ENCODE peak calls at places on chromosome 17, in four cellular contexts. One of them, this sample, is unnamed.

GRCh38 chr17:45367216-45367615 is 50.4 kb upstream of the MAP3K14 start:
- DNase-seq in MM.1S: no peak
- DNase-seq in type B pancreatic cell: no peak
- DNase-seq in cardiac fibroblast: no peak
- DNase-seq in this sample: no peak

GRCh38 chr17:41446806-41447205 is 6.0 kb upstream of the KRT38 start:
- DNase-seq in MM.1S: no peak
- DNase-seq in type B pancreatic cell: no peak
- DNase-seq in cardiac fibroblast: peak
- DNase-seq in this sample: no peak

GRCh38 chr17:27336217-27336616 is 42.3 kb downstream of the WSB1 start:
- DNase-seq in MM.1S: no peak
- DNase-seq in type B pancreatic cell: no peak
- DNase-seq in cardiac fibroblast: no peak
- DNase-seq in this sample: no peak

GRCh38 chr17:29162909-29163341 is 17.3 kb downstream of the MYO18A start:
- DNase-seq in MM.1S: no peak
- DNase-seq in type B pancreatic cell: no peak
- DNase-seq in cardiac fibroblast: peak
- DNase-seq in this sample: no peak

GRCh38 chr17:50986989-50987660 is 121.0 kb upstream of the TOB1 start:
- DNase-seq in MM.1S: no peak
- DNase-seq in type B pancreatic cell: no peak
- DNase-seq in cardiac fibroblast: peak
- DNase-seq in this sample: no peak

GRCh38 chr17:20999044-20999573 is 43.7 kb downstream of the USP22 start:
- DNase-seq in MM.1S: no peak
- DNase-seq in type B pancreatic cell: no peak
- DNase-seq in cardiac fibroblast: peak
- DNase-seq in this sample: peak

GRCh38 chr17:72373910-72374741 is 253.3 kb downstream of the SOX9 start:
- DNase-seq in MM.1S: no peak
- DNase-seq in type B pancreatic cell: no peak
- DNase-seq in cardiac fibroblast: peak
- DNase-seq in this sample: no peak

GRCh38 chr17:1720856-1721386 is 3.6 kb upstream of the WDR81 start:
- DNase-seq in MM.1S: peak
- DNase-seq in type B pancreatic cell: no peak
- DNase-seq in cardiac fibroblast: peak
- DNase-seq in this sample: peak

GRCh38 chr17:16314189-16314588 is 39.1 kb downstream of the CENPV start:
- DNase-seq in MM.1S: no peak
- DNase-seq in type B pancreatic cell: no peak
- DNase-seq in cardiac fibroblast: no peak
- DNase-seq in this sample: no peak

GRCh38 chr17:77616243-77616731 is 342.2 kb upstream of the TNRC6C start:
- DNase-seq in MM.1S: no peak
- DNase-seq in type B pancreatic cell: no peak
- DNase-seq in cardiac fibroblast: no peak
- DNase-seq in this sample: no peak

GRCh38 chr17:40251576-40251975 is 32.5 kb downstream of the WIPF2 start:
- DNase-seq in MM.1S: no peak
- DNase-seq in type B pancreatic cell: no peak
- DNase-seq in cardiac fibroblast: peak
- DNase-seq in this sample: no peak

GRCh38 chr17:16568541-16569357 is at the start of gene ZNF287:
- DNase-seq in MM.1S: no peak
- DNase-seq in type B pancreatic cell: peak
- DNase-seq in cardiac fibroblast: peak
- DNase-seq in this sample: peak

DNA sequence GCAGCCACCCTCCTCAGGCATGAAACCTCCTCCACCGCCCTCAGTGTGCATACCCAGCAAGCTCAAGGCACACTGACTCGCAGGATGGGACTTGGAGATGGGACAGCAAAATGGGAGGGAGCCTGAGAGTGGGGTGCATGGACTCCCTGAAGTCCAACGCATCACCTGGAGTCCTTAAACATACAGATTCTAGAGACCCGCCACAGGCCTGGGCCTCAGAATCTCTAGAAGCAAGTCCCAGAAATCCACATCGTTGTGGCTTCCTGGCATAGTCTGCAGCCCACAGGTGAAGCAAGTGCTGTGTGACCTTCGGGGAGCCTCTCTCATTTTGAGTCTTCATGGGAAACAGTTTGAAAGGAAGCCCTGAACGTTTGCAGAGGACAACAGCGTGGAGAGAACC is 3.5 kb upstream of the TBX21 start:
- DNase-seq in MM.1S: no peak
- DNase-seq in type B pancreatic cell: no peak
- DNase-seq in cardiac fibroblast: no peak
- DNase-seq in this sample: no peak
- TF ChIP-seq CTCF in MM.1S: no peak
- TF ChIP-seq CTCF in type B pancreatic cell: no peak
- TF ChIP-seq CTCF in cardiac fibroblast: no peak
- TF ChIP-seq CTCF in this sample: no peak

GRCh38 chr17:57441270-57441600 is 184.9 kb downstream of the MSI2 start:
- DNase-seq in MM.1S: no peak
- DNase-seq in type B pancreatic cell: no peak
- DNase-seq in cardiac fibroblast: no peak
- DNase-seq in this sample: no peak

GRCh38 chr17:57438031-57438731 is 181.9 kb downstream of the MSI2 start:
- DNase-seq in MM.1S: no peak
- DNase-seq in type B pancreatic cell: no peak
- DNase-seq in cardiac fibroblast: no peak
- DNase-seq in this sample: no peak

GRCh38 chr17:57442914-57443571 is 186.7 kb downstream of the MSI2 start:
- DNase-seq in MM.1S: no peak
- DNase-seq in type B pancreatic cell: no peak
- DNase-seq in cardiac fibroblast: peak
- DNase-seq in this sample: no peak

GRCh38 chr17:57442401-57442823 is 186.1 kb downstream of the MSI2 start:
- DNase-seq in MM.1S: no peak
- DNase-seq in type B pancreatic cell: no peak
- DNase-seq in cardiac fibroblast: peak
- DNase-seq in this sample: no peak

DNA sequence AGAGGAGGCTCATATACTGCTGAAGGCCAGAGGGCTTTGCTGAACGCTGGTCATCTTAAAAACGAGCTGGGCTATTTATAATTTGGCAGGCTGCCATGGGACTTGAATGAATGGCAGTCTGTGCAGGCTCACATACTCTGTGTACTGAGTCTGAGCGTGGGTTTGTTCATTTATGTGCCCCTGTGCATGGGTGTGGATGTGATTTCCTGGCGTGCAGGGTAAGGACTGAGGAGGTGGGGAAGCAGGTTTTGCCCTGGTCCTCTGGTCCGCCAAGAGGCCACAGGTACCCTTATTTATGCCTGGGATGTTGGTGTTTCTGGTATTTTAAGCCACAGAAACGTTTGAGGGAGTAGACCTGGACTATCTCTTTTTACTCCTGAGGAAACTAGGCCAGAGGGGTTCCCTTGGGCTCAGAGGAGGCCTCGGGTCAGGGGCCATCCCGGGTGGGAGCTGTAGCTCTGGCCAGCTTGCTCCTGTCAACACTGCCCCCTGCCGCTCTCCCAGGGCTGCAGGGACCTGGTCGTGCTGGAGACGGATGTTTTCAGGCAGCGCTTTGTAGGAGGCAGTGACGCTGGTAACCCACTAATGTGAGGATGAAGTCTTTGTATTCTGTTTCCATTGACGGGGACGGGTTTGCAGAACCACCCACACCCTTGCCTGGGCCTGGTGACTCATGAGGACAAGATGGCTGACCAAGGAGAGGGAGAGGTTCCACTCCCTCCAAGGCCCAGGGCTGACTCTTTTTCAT is 184.4 kb downstream of the MSI2 start:
- DNase-seq in MM.1S: no peak
- DNase-seq in type B pancreatic cell: no peak
- DNase-seq in cardiac fibroblast: peak
- DNase-seq in this sample: peak
- TF ChIP-seq CTCF in MM.1S: no peak
- TF ChIP-seq CTCF in type B pancreatic cell: peak
- TF ChIP-seq CTCF in cardiac fibroblast: peak
- TF ChIP-seq CTCF in this sample: peak

DNA sequence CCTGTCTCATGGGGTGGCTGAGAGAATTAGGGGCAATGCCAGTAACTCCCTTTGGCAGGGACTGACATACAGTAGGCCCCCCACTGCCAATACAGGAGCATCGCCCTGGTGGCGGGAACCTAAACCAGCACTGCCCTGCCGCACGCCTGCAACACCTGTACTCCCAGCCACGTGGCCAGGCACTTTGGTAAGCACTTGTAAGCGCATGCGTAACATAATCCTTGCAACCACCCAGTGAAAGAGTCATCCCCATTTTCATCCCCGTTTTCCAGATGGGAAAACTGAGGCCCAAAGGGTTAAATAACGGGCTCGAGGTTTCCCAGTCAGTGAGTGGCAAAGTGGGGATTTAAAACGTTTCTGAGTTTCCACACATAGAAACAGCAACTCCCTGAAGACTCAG is 17.5 kb downstream of the SCN4A start:
- DNase-seq in MM.1S: no peak
- DNase-seq in type B pancreatic cell: no peak
- DNase-seq in cardiac fibroblast: no peak
- DNase-seq in this sample: no peak
- TF ChIP-seq CTCF in MM.1S: no peak
- TF ChIP-seq CTCF in type B pancreatic cell: no peak
- TF ChIP-seq CTCF in cardiac fibroblast: no peak
- TF ChIP-seq CTCF in this sample: no peak

DNA sequence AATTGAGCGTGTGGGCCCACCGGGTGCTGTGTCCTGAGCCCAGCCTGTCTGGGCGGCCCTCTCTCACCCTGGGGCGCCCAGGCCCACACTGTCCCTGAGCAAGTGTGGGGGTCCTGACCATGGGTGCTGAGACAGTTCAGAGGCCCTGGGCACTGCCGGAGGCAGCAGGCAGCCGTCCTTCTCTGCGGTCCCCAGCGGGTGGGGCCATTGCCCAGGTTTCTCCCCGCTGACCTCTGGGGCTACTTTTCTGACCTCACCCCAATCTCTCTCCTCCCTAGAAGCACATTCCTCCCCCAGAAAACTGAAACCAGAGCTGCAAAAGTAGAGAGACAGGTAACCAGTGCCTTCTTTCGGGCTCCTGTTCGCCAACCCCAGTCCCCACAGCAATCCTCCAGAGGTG is 36.0 kb upstream of the PVALEF start:
- DNase-seq in MM.1S: no peak
- DNase-seq in type B pancreatic cell: no peak
- DNase-seq in cardiac fibroblast: no peak
- DNase-seq in this sample: no peak
- TF ChIP-seq CTCF in MM.1S: no peak
- TF ChIP-seq CTCF in type B pancreatic cell: peak
- TF ChIP-seq CTCF in cardiac fibroblast: no peak
- TF ChIP-seq CTCF in this sample: no peak

GRCh38 chr17:44081681-44082080 is 11.1 kb downstream of the G6PC3 start:
- DNase-seq in MM.1S: no peak
- DNase-seq in type B pancreatic cell: no peak
- DNase-seq in cardiac fibroblast: no peak
- DNase-seq in this sample: no peak
- TF ChIP-seq CTCF in MM.1S: no peak
- TF ChIP-seq CTCF in type B pancreatic cell: no peak
- TF ChIP-seq CTCF in cardiac fibroblast: no peak
- TF ChIP-seq CTCF in this sample: no peak

GRCh38 chr17:79811036-79811887 is 14.4 kb upstream of the CBX8 start:
- DNase-seq in MM.1S: no peak
- DNase-seq in type B pancreatic cell: no peak
- DNase-seq in cardiac fibroblast: no peak
- DNase-seq in this sample: peak

GRCh38 chr17:79806863-79807720 is 10.2 kb upstream of the CBX8 start:
- DNase-seq in MM.1S: no peak
- DNase-seq in type B pancreatic cell: no peak
- DNase-seq in cardiac fibroblast: no peak
- DNase-seq in this sample: no peak

GRCh38 chr17:79809530-79810137 is 12.8 kb upstream of the CBX8 start:
- DNase-seq in MM.1S: no peak
- DNase-seq in type B pancreatic cell: no peak
- DNase-seq in cardiac fibroblast: no peak
- DNase-seq in this sample: peak

GRCh38 chr17:79810138-79811027 is 13.5 kb upstream of the CBX8 start:
- DNase-seq in MM.1S: peak
- DNase-seq in type B pancreatic cell: peak
- DNase-seq in cardiac fibroblast: peak
- DNase-seq in this sample: peak

GRCh38 chr17:79808763-79809529 is 12.1 kb upstream of the CBX8 start:
- DNase-seq in MM.1S: peak
- DNase-seq in type B pancreatic cell: no peak
- DNase-seq in cardiac fibroblast: peak
- DNase-seq in this sample: peak
- TF ChIP-seq CTCF in MM.1S: peak
- TF ChIP-seq CTCF in type B pancreatic cell: no peak
- TF ChIP-seq CTCF in cardiac fibroblast: peak
- TF ChIP-seq CTCF in this sample: no peak

GRCh38 chr17:62671553-62671952 is 44.1 kb downstream of the MRC2 start:
- DNase-seq in MM.1S: no peak
- DNase-seq in type B pancreatic cell: no peak
- DNase-seq in cardiac fibroblast: no peak
- DNase-seq in this sample: peak
- TF ChIP-seq CTCF in MM.1S: no peak
- TF ChIP-seq CTCF in type B pancreatic cell: no peak
- TF ChIP-seq CTCF in cardiac fibroblast: no peak
- TF ChIP-seq CTCF in this sample: peak

DNA sequence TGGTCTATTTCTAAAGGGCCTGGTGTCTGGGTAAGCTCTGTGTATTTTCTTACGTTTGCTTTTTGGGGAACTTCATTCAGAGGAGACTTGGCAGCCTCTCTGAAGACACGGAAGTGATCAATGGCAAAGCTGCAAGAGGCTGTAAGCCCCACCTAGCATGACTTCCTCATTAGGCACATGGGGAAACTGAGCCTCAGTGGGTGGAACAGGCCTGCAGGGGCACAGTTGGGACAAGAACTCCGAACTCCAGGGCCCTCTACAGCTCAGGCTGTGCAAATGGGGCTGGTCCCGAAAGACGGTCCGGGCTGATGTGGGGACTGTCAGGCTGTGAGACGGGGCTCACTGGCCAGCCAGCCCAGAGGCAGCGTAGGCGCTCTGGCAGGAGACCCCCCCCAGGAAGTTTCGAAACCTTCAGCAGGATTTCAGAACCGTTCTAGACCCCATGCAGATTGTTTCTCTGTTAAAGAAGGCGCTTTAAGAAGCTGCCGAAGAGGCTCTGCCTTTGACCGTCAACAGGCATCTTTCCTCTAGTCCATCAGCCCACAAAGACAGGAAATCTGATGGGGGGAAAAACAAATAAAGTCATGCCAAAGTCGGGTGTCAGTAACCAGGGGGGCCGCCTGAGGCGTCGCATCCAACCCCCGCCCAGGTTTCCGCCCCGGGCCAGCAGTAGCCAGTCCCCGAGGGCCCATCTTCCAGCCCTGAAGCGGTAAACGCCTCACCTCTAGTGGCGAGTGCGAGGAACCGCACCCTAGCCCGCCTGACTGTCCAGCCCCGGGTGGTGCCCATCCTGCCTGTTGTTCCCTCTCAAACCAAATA is 79.8 kb upstream of the TBC1D3K start:
- DNase-seq in MM.1S: peak
- DNase-seq in type B pancreatic cell: no peak
- DNase-seq in cardiac fibroblast: peak
- DNase-seq in this sample: peak
- TF ChIP-seq CTCF in MM.1S: peak
- TF ChIP-seq CTCF in type B pancreatic cell: peak
- TF ChIP-seq CTCF in cardiac fibroblast: peak
- TF ChIP-seq CTCF in this sample: peak